ENCODE peak calls at places on chromosome 4, in seven cellular contexts. A is breast epithelium, M is GM23338, W is sigmoid colon, I is transverse colon, T is endothelial cell of umbilical vein, C is stomach. R is an unnamed sample.
A peak's percentile ranks its signal among the peaks of the same experiment; 100 is the strongest.

GRCh38 chr4:142585411-142585810 is 260.7 kb downstream of the INPP4B start:
- DNase-seq in A (no peak), M (no peak), W (no peak), I (no peak), T (no peak), C (no peak), R (no peak)

GRCh38 chr4:133377286-133377685 is 228.2 kb downstream of the PCDH10 start:
- DNase-seq in A (no peak), M (peak; percentile 18), W (no peak), I (no peak), T (no peak), C (no peak), R (no peak)

GRCh38 chr4:69054578-69055200 is 41.6 kb upstream of the UGT2B7 start:
- DNase-seq in A (no peak), M (no peak), W (no peak), I (no peak), T (peak; percentile 92), C (no peak), R (no peak)

GRCh38 chr4:85209161-85209560 is 242.7 kb upstream of the WDFY3 start:
- DNase-seq in A (no peak), M (no peak), W (no peak), I (no peak), T (no peak), C (no peak), R (no peak)

GRCh38 chr4:112885897-112886296 is 163.6 kb upstream of the ANK2 start:
- DNase-seq in A (no peak), M (peak; percentile 23), W (no peak), I (no peak), T (no peak), C (no peak), R (no peak)

GRCh38 chr4:87093443-87094123 is 126.8 kb downstream of the KLHL8 start:
- DNase-seq in A (no peak), M (peak; percentile 73), W (no peak), I (no peak), T (peak; percentile 70), C (no peak), R (no peak)

GRCh38 chr4:8688041-8688907 is 95.7 kb downstream of the CPZ start:
- DNase-seq in A (peak; percentile 33), M (peak; percentile 86), W (peak; percentile 48), I (peak; percentile 13), T (peak; percentile 4), C (no peak), R (no peak)

GRCh38 chr4:140003851-140004579 is 150.0 kb downstream of the MAML3 start:
- DNase-seq in A (no peak), M (no peak), W (no peak), I (no peak), T (no peak), C (no peak), R (no peak)

GRCh38 chr4:11496313-11496956 is 67.7 kb upstream of the HS3ST1 start:
- DNase-seq in A (no peak), M (no peak), W (no peak), I (no peak), T (no peak), C (no peak), R (no peak)

GRCh38 chr4:147054241-147054902 is 108.7 kb upstream of the TTC29 start:
- DNase-seq in A (no peak), M (no peak), W (no peak), I (no peak), T (no peak), C (no peak), R (no peak)

GRCh38 chr4:61200195-61200990 is at the start of gene ADGRL3:
- DNase-seq in A (no peak), M (peak; percentile 93), W (peak; percentile 52), I (no peak), T (no peak), C (no peak), R (no peak)

GRCh38 chr4:69823481-69824186 is 36.3 kb downstream of the SULT1E1 start:
- DNase-seq in A (no peak), M (peak; percentile 62), W (no peak), I (peak; percentile 83), T (peak; percentile 76), C (peak; percentile 80), R (no peak)

GRCh38 chr4:8315343-8316250 is 46.0 kb downstream of the HTRA3 start:
- DNase-seq in A (peak; percentile 53), M (peak; percentile 52), W (peak; percentile 87), I (peak; percentile 26), T (peak; percentile 81), C (peak; percentile 61), R (peak; percentile 93)

GRCh38 chr4:122798101-122798500 is 28.5 kb upstream of the FGF2 start:
- DNase-seq in A (no peak), M (peak; percentile 69), W (peak; percentile 72), I (no peak), T (peak; percentile 84), C (no peak), R (no peak)
- TF ChIP-seq POLR2AphosphoS5 in A (no peak), M (peak; percentile 9), W (peak; percentile 12), I (no peak), T (no peak), C (no peak), R (no peak)

GRCh38 chr4:30718021-30718888 is 1.9 kb upstream of the PCDH7 start:
- DNase-seq in A (no peak), M (peak; percentile 71), W (peak; percentile 83), I (peak; percentile 19), T (peak; percentile 76), C (peak; percentile 31), R (no peak)
- H3K4me3 ChIP-seq in A (peak overlapping the region; percentile 76), M (peak overlapping the region; percentile 96), W (peak overlapping the region; percentile 73), I (peak overlapping the region; percentile 73), T (peak overlapping the region; percentile 47), C (peak overlapping the region; percentile 75), R (peak overlapping the region; percentile 58)

GRCh38 chr4:100936676-100937390 is 410.5 kb downstream of the PPP3CA start:
- DNase-seq in A (no peak), M (no peak), W (no peak), I (no peak), T (no peak), C (no peak), R (no peak)

GRCh38 chr4:100929753-100930152 is 411.9 kb upstream of the EMCN start:
- DNase-seq in A (no peak), M (no peak), W (no peak), I (no peak), T (no peak), C (no peak), R (no peak)

GRCh38 chr4:100933628-100934027 is 413.7 kb downstream of the PPP3CA start:
- DNase-seq in A (no peak), M (no peak), W (no peak), I (no peak), T (no peak), C (no peak), R (no peak)

GRCh38 chr4:100938698-100939097 is 408.6 kb downstream of the PPP3CA start:
- DNase-seq in A (no peak), M (no peak), W (no peak), I (no peak), T (no peak), C (no peak), R (no peak)

GRCh38 chr4:100935090-100935489 is 412.2 kb downstream of the PPP3CA start:
- DNase-seq in A (no peak), M (peak; percentile 14), W (no peak), I (no peak), T (peak; percentile 31), C (no peak), R (no peak)
- TF ChIP-seq CTCF in A (no peak), M (peak; percentile 51), W (no peak), I (no peak), T (peak; percentile 20), C (peak; percentile 8), R (no peak)

DNA sequence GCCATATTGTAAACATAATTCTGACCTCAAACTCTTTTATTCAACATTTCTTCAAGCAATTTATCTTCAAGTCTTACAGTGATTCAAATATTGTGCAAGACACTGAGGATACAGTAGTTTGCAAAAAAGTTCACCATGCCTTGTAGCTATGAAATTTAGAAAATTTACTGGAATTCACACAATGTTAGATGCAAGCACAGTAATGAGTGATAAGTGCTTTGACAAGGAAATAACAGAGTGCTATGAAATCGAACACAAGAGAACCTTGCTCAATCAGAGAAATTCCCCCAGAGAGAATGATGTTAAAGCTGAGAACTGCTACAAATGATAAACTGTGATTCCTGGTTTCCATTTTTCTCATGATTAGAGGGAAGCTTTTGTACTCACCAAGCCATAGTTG is 952.9 kb downstream of the FAT4 start:
- DNase-seq in A (no peak), M (no peak), W (no peak), I (no peak), T (no peak), C (no peak), R (no peak)
- TF ChIP-seq POLR2AphosphoS5 in A (no peak), M (no peak), W (no peak), I (no peak), T (no peak), C (no peak), R (no peak)

GRCh38 chr4:183397741-183398297 is 46.6 kb upstream of the CDKN2AIP start:
- DNase-seq in A (no peak), M (no peak), W (peak; percentile 52), I (no peak), T (no peak), C (no peak), R (no peak)
- H3K4me3 ChIP-seq in A (peak overlapping the region; percentile 80), M (peak overlapping the region; percentile 53), W (peak overlapping the region; percentile 50), I (peak overlapping the region; percentile 61), T (peak overlapping the region; percentile 43), C (peak overlapping the region; percentile 47), R (peak overlapping the region; percentile 53)

DNA sequence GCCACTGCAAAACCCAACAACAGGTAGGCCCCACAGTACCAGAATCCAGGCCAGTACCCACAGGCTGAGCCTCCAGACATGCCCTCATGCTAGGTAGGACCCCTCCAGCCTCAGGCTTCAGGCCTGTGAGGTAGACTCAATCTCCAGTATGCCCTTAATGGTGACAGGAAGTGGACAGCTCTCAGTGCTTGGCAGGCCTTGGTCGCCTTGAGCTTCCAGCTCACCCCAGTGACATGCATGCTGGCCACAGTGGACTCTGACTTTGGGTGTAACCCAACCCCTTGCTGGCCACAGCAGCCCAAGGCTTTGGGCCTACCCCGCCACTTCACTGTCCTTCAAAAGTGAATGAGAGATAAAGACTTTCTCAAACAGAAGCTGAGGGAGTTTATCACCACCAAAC is 324.2 kb downstream of the ANTXR2 start:
- DNase-seq in A (no peak), M (no peak), W (no peak), I (no peak), T (no peak), C (no peak), R (no peak)
- TF ChIP-seq CTCF in A (no peak), M (no peak), W (no peak), I (no peak), T (no peak), C (no peak), R (no peak)

GRCh38 chr4:32625687-32626086 is 1905.5 kb downstream of the PCDH7 start:
- DNase-seq in A (no peak), M (no peak), W (no peak), I (no peak), T (no peak), C (no peak), R (no peak)
- TF ChIP-seq POLR2AphosphoS5 in A (no peak), M (no peak), W (no peak), I (no peak), T (no peak), C (no peak), R (no peak)

DNA sequence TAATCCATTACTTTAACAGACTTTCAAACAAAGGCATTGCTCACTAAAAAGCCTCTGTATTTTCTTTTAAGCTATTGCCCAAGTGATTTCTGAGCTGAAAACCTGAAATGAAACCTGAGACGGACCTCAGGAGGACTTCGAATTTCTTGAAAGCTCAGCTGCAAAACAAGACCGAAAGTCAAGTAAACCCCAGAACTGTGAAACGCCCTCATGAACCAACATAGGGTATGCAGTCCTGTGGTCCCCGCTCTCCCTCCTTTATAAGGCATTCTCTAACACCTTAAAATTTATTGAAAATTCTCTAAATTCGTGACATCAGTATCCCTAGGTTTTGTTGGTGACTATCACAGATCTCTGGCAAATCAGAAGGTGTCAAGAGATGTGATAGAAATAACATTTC is 91.8 kb downstream of the SHISA3 start:
- DNase-seq in A (no peak), M (peak; percentile 47), W (no peak), I (no peak), T (no peak), C (no peak), R (no peak)
- H3K4me3 ChIP-seq in A (no peak overlapping the region), M (no peak overlapping the region), W (no peak overlapping the region), I (no peak overlapping the region), T (no peak overlapping the region), C (no peak overlapping the region), R (no peak overlapping the region)

R was measured in vagina.